ENCODE peak calls at places on chromosome 7, in four cellular contexts. Y is EH, C is fibroblast of villous mesenchyme, L is A172. U is an unnamed sample.

GRCh38 chr7:25289522-25289921 is 61.2 kb upstream of the NPVF start:
- DNase-seq in Y (no peak), C (no peak), L (no peak), U (no peak)

GRCh38 chr7:159070422-159071148 is 74.1 kb downstream of the VIPR2 start:
- DNase-seq in Y (no peak), C (no peak), L (peak; percentile 2), U (peak; percentile 35)

GRCh38 chr7:36906448-36906847 is 182.2 kb upstream of the AOAH start:
- DNase-seq in Y (no peak), C (no peak), L (no peak), U (no peak)

GRCh38 chr7:121032645-121033460 is 44.3 kb downstream of the CPED1 start:
- DNase-seq in Y (peak; percentile 45), C (peak; percentile 65), L (peak; percentile 64), U (peak; percentile 31)

GRCh38 chr7:80346704-80347103 is 165.2 kb downstream of the GNAT3 start:
- DNase-seq in Y (no peak), C (peak; percentile 50), L (peak; percentile 71), U (peak; percentile 88)

GRCh38 chr7:67462781-67463191 is 466.2 kb downstream of the TYW1 start:
- DNase-seq in Y (no peak), C (peak; percentile 1), L (no peak), U (no peak)

GRCh38 chr7:114414151-114415053 is at the start of gene FOXP2:
- DNase-seq in Y (no peak), C (peak; percentile 46), L (no peak), U (no peak)

GRCh38 chr7:39811161-39811614 is 138.9 kb upstream of the CDK13 start:
- DNase-seq in Y (peak; percentile 45), C (peak; percentile 48), L (peak; percentile 55), U (peak; percentile 56)